ENCODE peak calls at places on chromosome 14, in eight cellular contexts. Y, O, X, Q, L, W, H and A are unnamed samples.

GRCh38 chr14:41609704-41610183 is 3.1 kb downstream of the LRFN5 start:
- DNase-seq in Y (peak), O (no peak), X (peak), Q (no peak), L (no peak), W (peak), H (peak), A (no peak)

GRCh38 chr14:22850944-22851790 is 14.8 kb downstream of the MMP14 start:
- DNase-seq in Y (no peak), O (no peak), X (peak), Q (peak), L (no peak), W (no peak), H (no peak), A (peak)

GRCh38 chr14:61179061-61179675 is 102.0 kb downstream of the TMEM30B start:
- DNase-seq in Y (peak), O (no peak), X (no peak), Q (no peak), L (no peak), W (no peak), H (no peak), A (no peak)

GRCh38 chr14:38211258-38211735 is 3.6 kb downstream of the SSTR1 start:
- DNase-seq in Y (no peak), O (no peak), X (no peak), Q (no peak), L (no peak), W (no peak), H (peak), A (no peak)

GRCh38 chr14:50263321-50263720 is 31.9 kb upstream of the SOS2 start:
- DNase-seq in Y (no peak), O (no peak), X (no peak), Q (no peak), L (no peak), W (no peak), H (no peak), A (no peak)

GRCh38 chr14:80930836-80931389 is 10.6 kb downstream of the CEP128 start:
- DNase-seq in Y (peak), O (no peak), X (no peak), Q (peak), L (peak), W (no peak), H (no peak), A (peak)

GRCh38 chr14:58796636-58797429 is 159.1 kb downstream of the DACT1 start:
- DNase-seq in Y (no peak), O (no peak), X (peak), Q (no peak), L (no peak), W (no peak), H (peak), A (no peak)

GRCh38 chr14:82432531-82432930 is 898.9 kb upstream of the SEL1L start:
- DNase-seq in Y (no peak), O (no peak), X (no peak), Q (no peak), L (no peak), W (no peak), H (no peak), A (no peak)

GRCh38 chr14:55921516-55921915 is 196.7 kb upstream of the PELI2 start:
- DNase-seq in Y (no peak), O (no peak), X (no peak), Q (no peak), L (no peak), W (no peak), H (no peak), A (no peak)

GRCh38 chr14:41607966-41608663 is 1.4 kb downstream of the LRFN5 start:
- DNase-seq in Y (no peak), O (no peak), X (peak), Q (no peak), L (no peak), W (peak), H (peak), A (no peak)

GRCh38 chr14:90726656-90727055 is 89.6 kb downstream of the TTC7B start:
- DNase-seq in Y (peak), O (no peak), X (peak), Q (no peak), L (no peak), W (no peak), H (peak), A (no peak)
- TF ChIP-seq CTCF in Y (no peak), O (no peak), X (no peak), Q (peak), L (no peak), W (no peak), H (peak), A (peak)

GRCh38 chr14:100663528-100664052 is 63.1 kb upstream of the DLK1 start:
- DNase-seq in Y (no peak), O (no peak), X (no peak), Q (no peak), L (no peak), W (no peak), H (no peak), A (no peak)
- TF ChIP-seq CTCF in Y (peak), O (no peak), X (no peak), Q (no peak), L (peak), W (peak), H (no peak), A (no peak)

GRCh38 chr14:86038401-86038985 is 508.5 kb downstream of the FLRT2 start:
- DNase-seq in Y (peak), O (no peak), X (peak), Q (no peak), L (no peak), W (no peak), H (peak), A (peak)

GRCh38 chr14:86035882-86036281 is 505.9 kb downstream of the FLRT2 start:
- DNase-seq in Y (peak), O (no peak), X (no peak), Q (no peak), L (no peak), W (no peak), H (peak), A (no peak)
- TF ChIP-seq CTCF in Y (no peak), O (peak), X (no peak), Q (peak), L (no peak), W (peak), H (peak), A (peak)

GRCh38 chr14:64061115-64061514 is 208.3 kb downstream of the SYNE2 start:
- DNase-seq in Y (no peak), O (no peak), X (no peak), Q (no peak), L (no peak), W (no peak), H (no peak), A (no peak)

GRCh38 chr14:64060199-64060545 is 207.4 kb downstream of the SYNE2 start:
- DNase-seq in Y (no peak), O (no peak), X (peak), Q (peak), L (no peak), W (no peak), H (no peak), A (no peak)

GRCh38 chr14:64059454-64060198 is 206.8 kb downstream of the SYNE2 start:
- DNase-seq in Y (no peak), O (no peak), X (no peak), Q (no peak), L (no peak), W (no peak), H (no peak), A (no peak)

GRCh38 chr14:64061706-64062105 is 208.9 kb downstream of the SYNE2 start:
- DNase-seq in Y (no peak), O (no peak), X (no peak), Q (no peak), L (no peak), W (no peak), H (no peak), A (no peak)

DNA sequence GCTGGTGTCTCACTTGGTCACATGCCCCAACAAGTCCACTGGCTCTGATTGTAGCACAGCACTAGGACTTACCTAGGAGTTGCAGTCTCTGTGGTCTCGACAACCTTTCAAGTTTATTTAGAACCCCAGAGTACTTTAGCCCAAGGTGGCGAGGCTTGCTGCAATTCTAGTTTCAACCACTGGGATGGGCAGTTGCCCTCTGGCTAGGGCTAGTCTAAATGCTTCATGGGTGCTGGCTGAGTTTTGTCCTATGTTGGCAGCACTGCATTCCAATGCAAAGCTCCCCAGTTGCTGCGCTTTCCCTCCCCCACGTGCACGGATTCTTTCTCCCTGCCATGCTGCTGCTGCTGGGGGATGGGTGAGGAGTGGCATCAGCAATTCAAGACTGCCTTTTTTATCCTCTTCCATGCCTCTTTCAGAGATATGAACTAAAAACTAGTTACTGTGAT is 207.9 kb downstream of the SYNE2 start:
- DNase-seq in Y (peak), O (peak), X (peak), Q (peak), L (no peak), W (no peak), H (peak), A (no peak)
- TF ChIP-seq CTCF in Y (peak), O (peak), X (peak), Q (peak), L (peak), W (peak), H (peak), A (peak)

GRCh38 chr14:79855789-79856188 is 355.5 kb downstream of the DIO2 start:
- DNase-seq in Y (no peak), O (no peak), X (no peak), Q (no peak), L (no peak), W (no peak), H (no peak), A (no peak)

GRCh38 chr14:79862045-79862444 is 349.3 kb downstream of the DIO2 start:
- DNase-seq in Y (no peak), O (no peak), X (no peak), Q (no peak), L (no peak), W (no peak), H (no peak), A (no peak)

GRCh38 chr14:79856357-79856756 is 354.9 kb downstream of the DIO2 start:
- DNase-seq in Y (no peak), O (no peak), X (no peak), Q (no peak), L (no peak), W (no peak), H (no peak), A (peak)

GRCh38 chr14:79861111-79861510 is 350.2 kb downstream of the DIO2 start:
- DNase-seq in Y (peak), O (no peak), X (no peak), Q (no peak), L (no peak), W (no peak), H (peak), A (no peak)
- TF ChIP-seq CTCF in Y (no peak), O (no peak), X (no peak), Q (no peak), L (no peak), W (no peak), H (peak), A (no peak)

DNA sequence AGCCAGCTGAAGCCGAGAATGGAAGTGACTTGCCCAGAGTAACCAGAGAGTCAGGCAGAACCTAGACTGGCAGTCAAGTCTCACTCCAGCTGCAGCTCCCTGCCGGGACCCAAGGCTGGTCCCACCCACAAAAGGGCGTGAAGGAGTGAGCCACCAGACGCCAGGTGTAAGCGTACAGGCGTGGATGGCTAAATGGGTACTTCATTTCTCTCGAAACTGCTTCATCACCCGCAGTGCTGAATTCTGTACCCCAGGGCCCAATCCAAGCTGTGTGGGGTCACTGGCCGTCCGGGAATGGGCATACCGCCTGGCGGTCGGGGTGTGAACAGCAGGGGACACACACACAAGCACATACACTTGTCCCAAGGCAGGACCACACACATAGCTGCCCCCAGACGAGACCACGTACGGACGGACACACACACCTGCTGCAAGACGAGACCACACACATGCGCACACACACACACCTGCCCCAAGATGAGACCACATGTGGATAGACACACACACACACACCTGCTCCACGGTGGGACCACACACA is 34.8 kb downstream of the DEGS2 start:
- DNase-seq in Y (no peak), O (no peak), X (no peak), Q (no peak), L (no peak), W (no peak), H (no peak), A (no peak)
- TF ChIP-seq CTCF in Y (no peak), O (no peak), X (peak), Q (no peak), L (no peak), W (no peak), H (no peak), A (no peak)

DNA sequence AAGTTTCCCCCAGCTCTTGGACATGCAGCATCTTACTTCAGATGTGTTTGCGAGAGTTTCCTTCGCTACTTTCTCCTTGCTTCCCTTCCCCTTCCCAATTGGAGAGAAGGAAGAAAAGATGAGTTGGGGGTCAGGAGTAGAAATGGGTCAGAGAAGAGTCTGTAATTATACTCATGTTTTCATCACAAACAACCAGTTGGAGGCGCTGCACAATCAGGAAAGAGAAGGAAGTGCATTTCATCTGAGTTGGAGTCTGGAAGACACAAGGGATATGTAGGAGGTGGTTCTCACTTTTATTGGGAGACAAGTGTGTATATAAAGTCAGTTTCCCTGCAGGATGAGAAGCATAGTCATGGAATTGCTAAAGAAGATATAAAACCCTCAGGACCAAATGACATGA is 31.3 kb upstream of the VSX2 start:
- DNase-seq in Y (peak), O (no peak), X (no peak), Q (no peak), L (no peak), W (no peak), H (peak), A (no peak)
- TF ChIP-seq CTCF in Y (no peak), O (peak), X (no peak), Q (peak), L (no peak), W (peak), H (peak), A (no peak)

GRCh38 chr14:93337884-93338283 is 5.0 kb upstream of the BTBD7 start:
- DNase-seq in Y (no peak), O (no peak), X (no peak), Q (no peak), L (no peak), W (no peak), H (no peak), A (no peak)

GRCh38 chr14:93332032-93332852 is 594 bp downstream of the BTBD7 start:
- DNase-seq in Y (peak), O (no peak), X (peak), Q (no peak), L (peak), W (peak), H (peak), A (no peak)

GRCh38 chr14:93332853-93333630 is at the start of gene BTBD7:
- DNase-seq in Y (peak), O (peak), X (peak), Q (peak), L (peak), W (peak), H (peak), A (peak)

GRCh38 chr14:93333631-93334095 is 827 bp upstream of the BTBD7 start:
- DNase-seq in Y (no peak), O (no peak), X (no peak), Q (no peak), L (no peak), W (no peak), H (no peak), A (no peak)

DNA sequence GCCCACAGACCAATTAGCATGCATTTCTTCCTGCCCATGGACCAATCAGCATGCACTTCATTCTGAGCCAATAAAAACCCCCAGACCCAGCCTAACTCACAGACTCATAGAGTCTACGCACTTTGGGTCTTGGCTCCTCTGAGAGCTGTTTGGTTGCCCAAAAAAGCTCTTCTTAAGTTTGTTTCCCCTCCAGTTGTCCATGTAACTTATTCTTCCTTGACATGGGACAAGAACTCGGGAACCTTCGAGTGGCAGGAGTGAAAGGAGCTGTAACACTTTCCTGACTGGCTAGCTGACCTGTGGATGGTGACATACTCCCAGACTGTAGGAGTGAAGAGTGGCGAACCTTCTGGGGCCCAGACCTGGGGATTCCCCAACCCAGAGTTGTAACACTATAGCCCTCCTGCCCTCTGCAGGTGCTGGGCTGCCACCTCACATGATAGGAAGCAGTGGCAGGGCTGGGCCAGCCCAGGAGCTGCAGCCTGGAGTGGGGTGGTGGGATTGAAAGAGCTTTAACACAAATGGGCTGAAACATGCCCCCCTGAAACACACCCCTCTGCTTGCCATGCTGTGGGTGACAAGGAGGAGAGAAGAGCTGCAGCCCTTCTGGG is 4.4 kb upstream of the BTBD7 start:
- DNase-seq in Y (no peak), O (no peak), X (no peak), Q (no peak), L (no peak), W (no peak), H (peak), A (no peak)
- TF ChIP-seq CTCF in Y (no peak), O (no peak), X (no peak), Q (no peak), L (no peak), W (no peak), H (no peak), A (no peak)